ENCODE peak calls at places on chromosomes 3 and 15, in ten cellular contexts. W, H, B, K, G, O, I, C, N and X are unnamed samples.

GRCh38 chr15:77863491-77864105 is 213.9 kb downstream of the TBC1D2B start:
- DNase-seq in W (no peak), H (no peak), B (peak; percentile 14), K (no peak), G (no peak), O (no peak), I (no peak), C (no peak), N (no peak), X (no peak)

GRCh38 chr3:21795152-21795837 is 44.3 kb upstream of the ZNF385D start:
- DNase-seq in W (no peak), H (no peak), B (no peak), K (no peak), G (no peak), O (peak; percentile 75), I (no peak), C (no peak), N (peak; percentile 82), X (no peak)

GRCh38 chr3:16174389-16174788 is at the start of gene GALNT15:
- DNase-seq in W (peak; percentile 78), H (peak; percentile 89), B (peak; percentile 76), K (peak; percentile 86), G (peak; percentile 93), O (peak; percentile 95), I (peak; percentile 63), C (no peak), N (peak; percentile 91), X (peak; percentile 87)

GRCh38 chr3:22792533-22792932 is 410.6 kb upstream of the UBE2E2 start:
- DNase-seq in W (no peak), H (no peak), B (no peak), K (no peak), G (no peak), O (no peak), I (no peak), C (no peak), N (no peak), X (no peak)

GRCh38 chr3:23735575-23736326 is 70.0 kb upstream of the UBE2E1 start:
- DNase-seq in W (no peak), H (no peak), B (no peak), K (no peak), G (no peak), O (no peak), I (no peak), C (no peak), N (peak; percentile 51), X (peak; percentile 23)

GRCh38 chr3:14242490-14243311 is 64.1 kb downstream of the LSM3 start:
- DNase-seq in W (no peak), H (no peak), B (no peak), K (no peak), G (no peak), O (peak; percentile 52), I (no peak), C (no peak), N (no peak), X (no peak)

GRCh38 chr3:141928626-141929270 is 52.3 kb downstream of the ATP1B3 start:
- DNase-seq in W (no peak), H (no peak), B (no peak), K (no peak), G (no peak), O (no peak), I (no peak), C (no peak), N (no peak), X (no peak)

GRCh38 chr3:69294014-69294771 is 91.7 kb downstream of the FRMD4B start:
- DNase-seq in W (no peak), H (no peak), B (no peak), K (no peak), G (no peak), O (no peak), I (no peak), C (no peak), N (no peak), X (no peak)

GRCh38 chr15:87557871-87558270 is 698.7 kb downstream of the NTRK3 start:
- DNase-seq in W (no peak), H (no peak), B (no peak), K (no peak), G (no peak), O (no peak), I (no peak), C (no peak), N (no peak), X (no peak)

GRCh38 chr3:13378155-13378554 is 42.0 kb downstream of the NUP210 start:
- DNase-seq in W (no peak), H (no peak), B (no peak), K (no peak), G (no peak), O (no peak), I (no peak), C (no peak), N (no peak), X (no peak)

GRCh38 chr15:55587321-55588069 is 650 bp downstream of the PYGO1 start:
- DNase-seq in W (no peak), H (peak; percentile 83), B (no peak), K (peak; percentile 19), G (peak; percentile 8), O (no peak), I (no peak), C (peak; percentile 54), N (peak; percentile 50), X (peak; percentile 34)

GRCh38 chr3:88203537-88204143 is 53.9 kb downstream of the C3orf38 start:
- DNase-seq in W (no peak), H (peak; percentile 64), B (peak; percentile 41), K (peak; percentile 78), G (peak; percentile 77), O (peak; percentile 76), I (peak; percentile 44), C (peak; percentile 44), N (peak; percentile 57), X (peak; percentile 80)

GRCh38 chr15:94229591-94230365 is 1.6 kb upstream of the MCTP2 start:
- DNase-seq in W (no peak), H (no peak), B (no peak), K (no peak), G (no peak), O (no peak), I (no peak), C (no peak), N (no peak), X (no peak)

GRCh38 chr15:66766282-66767228 is 64.5 kb downstream of the SMAD6 start:
- DNase-seq in W (no peak), H (peak; percentile 53), B (peak; percentile 10), K (no peak), G (no peak), O (no peak), I (no peak), C (no peak), N (no peak), X (no peak)

GRCh38 chr15:81117136-81117535 is 16.9 kb upstream of the CFAP161 start:
- DNase-seq in W (no peak), H (peak; percentile 53), B (no peak), K (no peak), G (no peak), O (no peak), I (no peak), C (no peak), N (no peak), X (no peak)

GRCh38 chr15:41782486-41783271 is 8.4 kb downstream of the MAPKBP1 start:
- DNase-seq in W (no peak), H (no peak), B (no peak), K (no peak), G (no peak), O (no peak), I (no peak), C (no peak), N (no peak), X (no peak)

GRCh38 chr3:66376568-66376967 is 124.3 kb downstream of the LRIG1 start:
- DNase-seq in W (no peak), H (peak; percentile 55), B (peak; percentile 75), K (no peak), G (no peak), O (no peak), I (peak; percentile 52), C (peak; percentile 14), N (no peak), X (peak; percentile 17)

GRCh38 chr3:123606527-123606926 is 21.7 kb upstream of the HACD2 start:
- DNase-seq in W (no peak), H (no peak), B (no peak), K (no peak), G (no peak), O (no peak), I (no peak), C (no peak), N (no peak), X (no peak)

GRCh38 chr3:134082582-134082981 is 52.9 kb upstream of the SLCO2A1 start:
- DNase-seq in W (no peak), H (no peak), B (no peak), K (no peak), G (no peak), O (peak; percentile 40), I (no peak), C (no peak), N (no peak), X (no peak)

GRCh38 chr3:194994551-194994981 is 276.4 kb downstream of the XXYLT1 start:
- DNase-seq in W (no peak), H (no peak), B (no peak), K (no peak), G (no peak), O (peak; percentile 45), I (no peak), C (no peak), N (no peak), X (no peak)

GRCh38 chr15:40239671-40240618 is 1.1 kb downstream of the PAK6 start:
- DNase-seq in W (no peak), H (no peak), B (no peak), K (peak; percentile 10), G (peak; percentile 23), O (peak; percentile 68), I (no peak), C (no peak), N (no peak), X (peak; percentile 44)

GRCh38 chr15:48647963-48648362 is 2.5 kb upstream of the FBN1 start:
- DNase-seq in W (no peak), H (peak; percentile 54), B (no peak), K (no peak), G (peak; percentile 49), O (no peak), I (no peak), C (no peak), N (no peak), X (no peak)

GRCh38 chr3:129794319-129795201 is 99.0 kb downstream of the TMCC1 start:
- DNase-seq in W (no peak), H (no peak), B (peak; percentile 67), K (peak; percentile 34), G (peak; percentile 5), O (no peak), I (no peak), C (peak; percentile 15), N (peak; percentile 35), X (peak; percentile 90)

GRCh38 chr15:57557810-57558209 is 33.9 kb upstream of the MYZAP start:
- DNase-seq in W (no peak), H (no peak), B (no peak), K (no peak), G (no peak), O (peak; percentile 35), I (no peak), C (no peak), N (no peak), X (no peak)

GRCh38 chr3:32455609-32456428 is 46.8 kb downstream of the CMTM6 start:
- DNase-seq in W (no peak), H (no peak), B (no peak), K (no peak), G (no peak), O (no peak), I (no peak), C (no peak), N (no peak), X (no peak)

GRCh38 chr3:167209011-167209410 is 171.1 kb downstream of the ZBBX start:
- DNase-seq in W (no peak), H (no peak), B (no peak), K (no peak), G (no peak), O (no peak), I (no peak), C (no peak), N (no peak), X (no peak)

GRCh38 chr15:78055923-78056713 is 21.4 kb downstream of the TBC1D2B start:
- DNase-seq in W (no peak), H (no peak), B (peak; percentile 70), K (no peak), G (no peak), O (peak; percentile 74), I (no peak), C (peak; percentile 69), N (peak; percentile 57), X (peak; percentile 60)

GRCh38 chr3:19866751-19867347 is 67.2 kb downstream of the EFHB start:
- DNase-seq in W (no peak), H (peak; percentile 50), B (no peak), K (peak; percentile 42), G (no peak), O (no peak), I (no peak), C (peak; percentile 68), N (no peak), X (peak; percentile 27)